ENCODE peak calls at places on chromosomes 16 and 17, in six cellular contexts. Y is BJ, B is PC-3, H is epithelial cell of esophagus, G is coronary artery, I is spleen. U is an unnamed sample.

GRCh38 chr17:11899494-11899893 is 97.8 kb downstream of the ZNF18 start:
- DNase-seq in Y (no peak), B (peak), H (peak), G (no peak), I (no peak), U (no peak)

GRCh38 chr17:2694381-2695242 is 17.0 kb downstream of the CLUH start:
- DNase-seq in Y (no peak), B (no peak), H (no peak), G (peak), I (peak), U (no peak)

GRCh38 chr17:17528696-17529652 is 32.8 kb upstream of the RASD1 start:
- DNase-seq in Y (no peak), B (no peak), H (no peak), G (no peak), I (no peak), U (no peak)

GRCh38 chr16:85460983-85461813 is 151.9 kb upstream of the GSE1 start:
- DNase-seq in Y (no peak), B (peak), H (peak), G (no peak), I (no peak), U (no peak)

GRCh38 chr17:15263206-15263579 is 1.9 kb downstream of the PMP22 start:
- DNase-seq in Y (peak), B (peak), H (no peak), G (peak), I (peak), U (peak)

GRCh38 chr17:30524847-30525246 is 47.6 kb downstream of the GOSR1 start:
- DNase-seq in Y (peak), B (no peak), H (no peak), G (no peak), I (no peak), U (no peak)

GRCh38 chr16:78684655-78685400 is 585.4 kb downstream of the WWOX start:
- DNase-seq in Y (no peak), B (no peak), H (peak), G (peak), I (no peak), U (no peak)

GRCh38 chr17:30212750-30213149 is 22.7 kb downstream of the SLC6A4 start:
- DNase-seq in Y (no peak), B (no peak), H (no peak), G (peak), I (no peak), U (no peak)

GRCh38 chr17:59642535-59642934 is 22.8 kb downstream of the CLTC start:
- DNase-seq in Y (no peak), B (peak), H (no peak), G (no peak), I (no peak), U (no peak)

GRCh38 chr17:33335491-33336173 is 42.5 kb upstream of the ASIC2 start:
- DNase-seq in Y (no peak), B (no peak), H (no peak), G (no peak), I (no peak), U (no peak)
- TF ChIP-seq CTCF in Y (no peak), B (no peak), H (no peak), G (no peak), I (no peak), U (no peak)

DNA sequence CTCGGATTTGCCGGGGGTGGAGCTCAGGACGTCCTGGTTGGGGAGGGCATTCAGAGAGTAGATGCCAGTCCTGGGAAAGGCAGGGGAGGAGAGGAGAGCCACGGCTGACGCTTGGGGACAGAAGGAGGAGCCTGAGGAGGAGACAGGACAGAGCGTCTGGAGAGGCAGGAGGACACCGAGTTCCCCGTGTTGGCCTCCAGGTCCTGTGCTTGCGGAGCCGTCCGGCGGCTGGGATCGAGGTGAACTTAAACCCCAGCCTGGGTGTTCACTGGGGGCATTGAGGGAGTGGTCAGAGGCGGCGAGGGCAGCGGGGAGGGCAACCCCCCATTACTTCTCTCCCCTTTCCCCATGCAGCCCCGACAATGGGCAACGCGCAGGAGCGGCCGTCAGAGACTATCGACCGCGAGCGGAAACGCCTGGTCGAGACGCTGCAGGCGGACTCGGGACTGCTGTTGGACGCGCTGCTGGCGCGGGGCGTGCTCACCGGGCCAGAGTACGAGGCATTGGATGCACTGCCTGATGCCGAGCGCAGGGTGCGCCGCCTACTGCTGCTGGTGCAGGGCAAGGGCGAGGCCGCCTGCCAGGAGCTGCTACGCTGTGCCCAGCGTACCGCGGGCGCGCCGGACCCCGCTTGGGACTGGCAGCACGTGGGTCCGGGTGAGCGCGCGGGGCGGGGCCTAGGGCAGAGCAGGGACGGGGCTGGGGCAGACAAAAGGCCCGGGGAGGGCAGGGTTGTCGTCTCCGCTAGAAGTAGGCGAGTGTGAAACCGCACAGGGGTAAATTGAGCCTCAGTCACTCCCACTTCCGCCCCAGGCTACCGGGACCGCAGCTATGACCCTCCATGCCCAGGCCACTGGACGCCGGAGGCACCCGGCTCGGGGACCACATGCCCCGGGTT is 3.7 kb downstream of the NOL3 start:
- DNase-seq in Y (no peak), B (peak), H (peak), G (peak), I (peak), U (peak)
- TF ChIP-seq CTCF in Y (peak), B (peak), H (peak), G (no peak), I (peak), U (no peak)

GRCh38 chr17:72430611-72431432 is 310.0 kb downstream of the SOX9 start:
- DNase-seq in Y (no peak), B (peak), H (no peak), G (no peak), I (no peak), U (peak)
- TF ChIP-seq CTCF in Y (peak), B (peak), H (no peak), G (no peak), I (no peak), U (peak)

DNA sequence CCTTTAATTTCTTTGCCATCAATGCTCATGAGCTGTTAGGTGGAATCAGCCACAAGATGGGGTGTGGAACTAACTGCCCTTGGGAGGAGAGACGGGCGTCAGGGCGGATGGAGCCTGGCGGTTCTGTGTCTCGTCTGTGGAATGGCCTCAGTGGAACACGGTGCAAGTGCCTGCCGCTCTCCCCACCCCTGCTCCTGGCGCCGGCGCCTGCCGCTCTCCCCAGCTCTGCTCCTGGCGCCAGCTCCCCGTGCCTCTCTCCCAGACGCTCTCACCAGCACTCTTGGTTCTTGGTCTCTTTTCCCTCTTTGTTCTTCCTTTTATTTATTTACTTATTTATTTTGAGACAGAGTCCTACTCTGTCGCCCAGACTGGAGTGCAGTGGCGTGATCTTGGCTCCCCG is 13.2 kb upstream of the RPL13 start:
- DNase-seq in Y (no peak), B (no peak), H (no peak), G (no peak), I (no peak), U (no peak)
- TF ChIP-seq CTCF in Y (no peak), B (no peak), H (no peak), G (no peak), I (no peak), U (no peak)

DNA sequence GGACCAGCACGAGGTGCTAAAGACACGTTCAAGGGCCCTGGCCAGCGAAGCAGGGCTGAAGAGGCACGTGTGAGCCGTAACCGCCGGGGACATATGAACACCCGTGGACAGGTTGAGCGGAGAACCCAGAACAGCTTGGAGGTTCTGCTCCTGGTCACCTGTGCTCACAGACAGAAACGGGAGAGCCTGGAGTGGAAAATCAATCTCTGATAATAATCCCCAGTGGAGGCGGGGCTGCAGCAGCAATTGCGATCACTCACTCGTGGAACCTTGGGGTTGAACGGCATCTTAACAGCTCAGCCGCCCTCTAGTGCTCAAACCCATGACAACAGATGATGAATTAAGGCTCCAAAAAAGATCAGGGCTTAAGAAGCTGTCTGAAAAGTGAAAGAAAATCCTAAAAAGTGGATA is 25.6 kb downstream of the WIPI1 start:
- DNase-seq in Y (no peak), B (peak), H (peak), G (no peak), I (peak), U (no peak)
- TF ChIP-seq CTCF in Y (peak), B (peak), H (peak), G (no peak), I (peak), U (no peak)

DNA sequence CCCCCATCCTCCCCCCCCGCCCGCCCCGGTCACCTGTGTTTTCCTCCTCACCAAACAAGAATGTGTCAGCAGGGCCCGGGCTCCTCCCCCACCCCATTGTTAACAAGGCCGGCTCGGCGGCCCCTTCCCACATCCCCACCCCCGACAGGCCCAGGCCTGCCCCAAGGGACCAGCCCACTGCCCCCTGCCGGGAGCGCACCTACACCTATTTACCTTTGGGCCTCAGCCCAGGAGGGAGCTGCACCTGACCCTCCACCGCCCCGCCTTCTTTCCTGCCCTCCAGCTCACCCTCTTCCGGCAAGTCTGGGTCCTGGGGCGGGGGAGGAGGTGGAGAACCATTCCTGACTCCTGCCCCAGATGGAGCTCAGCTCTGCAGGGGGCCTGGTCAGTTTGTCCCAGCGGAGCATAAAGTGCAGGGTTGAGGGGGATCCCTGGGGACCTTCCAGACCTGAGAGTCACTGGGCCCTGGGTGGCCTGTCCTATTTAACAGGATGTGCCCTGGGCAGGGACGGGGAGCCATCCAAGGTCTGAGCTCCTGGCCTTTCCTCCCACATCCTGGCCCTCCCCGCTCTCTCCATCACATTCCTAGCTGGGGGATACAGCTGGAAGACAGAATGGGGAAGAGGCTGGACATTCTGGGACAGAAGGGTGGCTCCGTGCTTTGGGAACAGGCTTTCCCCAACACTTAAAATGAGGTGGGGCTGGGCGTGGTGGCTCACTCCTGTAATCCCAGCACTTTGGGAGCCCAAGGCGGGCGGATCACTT is 8.3 kb downstream of the FOXJ1 start:
- DNase-seq in Y (no peak), B (peak), H (peak), G (no peak), I (no peak), U (peak)
- TF ChIP-seq CTCF in Y (no peak), B (peak), H (peak), G (no peak), I (no peak), U (no peak)

GRCh38 chr17:42016952-42017865 is at the start of gene DNAJC7:
- DNase-seq in Y (peak), B (peak), H (peak), G (peak), I (peak), U (peak)
- TF ChIP-seq CTCF in Y (no peak), B (no peak), H (no peak), G (no peak), I (no peak), U (no peak)

GRCh38 chr17:7070712-7071111 is 9.3 kb downstream of the CLEC10A start:
- DNase-seq in Y (no peak), B (no peak), H (no peak), G (no peak), I (no peak), U (no peak)

GRCh38 chr17:7064248-7064647 is 15.8 kb downstream of the CLEC10A start:
- DNase-seq in Y (no peak), B (no peak), H (no peak), G (no peak), I (peak), U (no peak)

GRCh38 chr17:7067198-7067597 is 12.9 kb downstream of the CLEC10A start:
- DNase-seq in Y (no peak), B (no peak), H (no peak), G (no peak), I (no peak), U (no peak)

GRCh38 chr17:7072406-7072805 is 7.6 kb downstream of the CLEC10A start:
- DNase-seq in Y (no peak), B (no peak), H (no peak), G (no peak), I (peak), U (no peak)

GRCh38 chr17:7068268-7068667 is 11.8 kb downstream of the CLEC10A start:
- DNase-seq in Y (no peak), B (no peak), H (no peak), G (no peak), I (no peak), U (no peak)
- TF ChIP-seq CTCF in Y (no peak), B (no peak), H (no peak), G (no peak), I (no peak), U (no peak)

DNA sequence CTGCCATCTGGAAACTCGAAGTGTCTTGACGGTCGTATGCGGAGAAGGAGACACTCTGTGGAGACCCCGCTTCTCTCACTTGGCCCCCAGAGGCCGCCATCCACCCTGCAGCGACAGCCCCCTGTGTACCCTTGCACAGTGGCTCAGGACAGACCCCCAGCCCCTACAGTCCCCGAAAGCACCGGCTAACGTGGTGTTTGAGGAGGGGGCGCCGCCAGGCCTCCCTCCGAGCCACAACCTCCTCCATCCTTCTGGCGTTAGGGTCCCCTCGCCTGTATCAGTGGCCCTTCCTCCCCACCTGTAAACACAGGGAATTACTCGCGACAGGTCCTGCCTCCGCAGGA is 73.6 kb downstream of the LMF1 start:
- DNase-seq in Y (no peak), B (no peak), H (no peak), G (no peak), I (no peak), U (no peak)
- TF ChIP-seq CTCF in Y (no peak), B (no peak), H (no peak), G (no peak), I (no peak), U (no peak)

GRCh38 chr17:14211778-14212177 is 24.9 kb downstream of the CDRT15 start:
- DNase-seq in Y (no peak), B (no peak), H (no peak), G (no peak), I (peak), U (no peak)
- TF ChIP-seq CTCF in Y (peak), B (peak), H (peak), G (no peak), I (peak), U (no peak)

U was measured in Calu3.